ENCODE peak calls at places on chromosomes 5 and 9, in four cellular contexts. F, X, Z and A are unnamed samples.

GRCh38 chr5:28234356-28234968 is 1196.1 kb upstream of the CDH9 start:
- DNase-seq in F (no peak), X (no peak), Z (no peak), A (no peak)

GRCh38 chr5:143874312-143874711 is 62.4 kb downstream of the HMHB1 start:
- DNase-seq in F (no peak), X (peak), Z (no peak), A (no peak)

GRCh38 chr5:72133212-72133990 is 26.1 kb downstream of the MAP1B start:
- DNase-seq in F (no peak), X (peak), Z (no peak), A (no peak)

GRCh38 chr5:77957-78804 is 13.8 kb upstream of the PLEKHG4B start:
- DNase-seq in F (peak), X (peak), Z (no peak), A (peak)

GRCh38 chr5:67983251-67983941 is 232.2 kb upstream of the PIK3R1 start:
- DNase-seq in F (no peak), X (peak), Z (no peak), A (peak)

GRCh38 chr9:33619666-33620404 is 95.8 kb downstream of the ANKRD18B start:
- DNase-seq in F (no peak), X (peak), Z (no peak), A (peak)

GRCh38 chr9:115520626-115521025 is 402.7 kb upstream of the TNC start:
- DNase-seq in F (no peak), X (no peak), Z (no peak), A (no peak)

GRCh38 chr5:150626853-150627276 is 13.6 kb upstream of the SYNPO start:
- DNase-seq in F (no peak), X (no peak), Z (peak), A (no peak)

GRCh38 chr9:128246471-128246870 is 29.3 kb downstream of the GOLGA2 start:
- DNase-seq in F (no peak), X (no peak), Z (no peak), A (no peak)

GRCh38 chr5:172770374-172770674 is 671 bp downstream of the DUSP1 start:
- DNase-seq in F (no peak), X (no peak), Z (no peak), A (no peak)

GRCh38 chr9:134066923-134067851 is 639 bp downstream of the BRD3 start:
- DNase-seq in F (peak), X (peak), Z (peak), A (no peak)

GRCh38 chr5:50667079-50667652 is 729 bp downstream of the PARP8 start:
- DNase-seq in F (peak), X (peak), Z (peak), A (no peak)

GRCh38 chr9:113221800-113222481 is 597 bp downstream of the SLC31A1 start:
- DNase-seq in F (no peak), X (no peak), Z (no peak), A (no peak)

GRCh38 chr5:68531970-68532369 is 316.4 kb downstream of the PIK3R1 start:
- DNase-seq in F (no peak), X (no peak), Z (no peak), A (no peak)

GRCh38 chr9:68560131-68560844 is 19.6 kb upstream of the TMEM252 start:
- DNase-seq in F (peak), X (peak), Z (peak), A (no peak)

GRCh38 chr9:8799231-8800014 is 999.8 kb upstream of the DMAC1 start:
- DNase-seq in F (no peak), X (no peak), Z (no peak), A (no peak)

GRCh38 chr9:92774274-92774673 is 9.6 kb upstream of the BICD2 start:
- DNase-seq in F (no peak), X (peak), Z (no peak), A (peak)

GRCh38 chr5:34790087-34790486 is 48.9 kb upstream of the TTC23L start:
- DNase-seq in F (no peak), X (no peak), Z (no peak), A (no peak)

GRCh38 chr9:109014267-109015025 is 1.1 kb upstream of the CTNNAL1 start:
- DNase-seq in F (peak), X (peak), Z (peak), A (no peak)

GRCh38 chr9:32550046-32550608 is 2.0 kb upstream of the SMIM27 start:
- DNase-seq in F (no peak), X (peak), Z (no peak), A (no peak)

DNA sequence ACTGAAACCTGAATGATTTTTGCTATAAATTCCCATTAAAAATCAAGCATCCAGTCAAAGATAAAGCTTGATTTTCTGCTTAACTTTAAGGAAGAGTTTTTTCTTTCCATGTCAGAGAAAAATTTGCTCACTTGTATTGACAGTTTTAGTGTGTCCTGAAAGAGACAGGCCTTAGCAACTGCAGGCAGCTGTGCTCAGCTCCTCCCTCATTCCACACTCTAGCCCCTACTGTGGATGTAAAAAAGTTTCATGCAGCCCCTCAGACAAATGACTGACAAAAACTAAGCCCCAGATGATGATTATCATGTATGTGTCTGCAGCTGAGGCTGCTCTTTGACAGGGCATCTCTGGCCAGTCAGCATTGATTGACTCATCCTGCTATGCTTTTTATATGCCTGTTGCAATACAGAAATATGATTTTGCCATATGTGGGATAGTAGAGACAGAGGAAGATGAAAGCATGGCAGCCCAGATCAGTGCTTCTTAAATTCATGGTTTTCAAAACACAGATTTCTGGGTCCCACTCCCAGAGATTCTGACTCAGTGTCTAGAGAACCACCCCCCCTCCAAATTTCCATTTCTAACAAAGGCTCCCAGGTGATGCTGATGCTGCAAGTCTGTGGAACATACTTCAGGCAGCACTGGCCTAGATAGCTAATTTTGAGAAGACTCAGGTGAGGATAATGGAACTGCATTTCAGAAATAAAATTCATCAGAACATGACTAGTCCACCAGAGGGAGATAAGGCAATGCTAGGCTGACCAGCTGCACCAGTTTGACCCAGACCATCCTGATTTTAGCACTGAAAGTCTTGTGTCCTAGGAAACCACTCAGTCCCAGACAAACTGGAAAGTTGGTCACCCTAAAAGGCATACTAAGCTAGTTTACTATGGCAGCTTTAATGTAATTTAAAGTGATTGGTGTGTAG is 298.7 kb upstream of the KCNN2 start:
- DNase-seq in F (no peak), X (peak), Z (no peak), A (no peak)
- TF ChIP-seq CTCF in F (no peak), X (peak), Z (no peak), A (peak)

GRCh38 chr5:77846422-77847128 is 70.4 kb upstream of the TBCA start:
- DNase-seq in F (no peak), X (no peak), Z (no peak), A (no peak)

GRCh38 chr5:77843570-77844407 is 67.7 kb upstream of the TBCA start:
- DNase-seq in F (no peak), X (no peak), Z (no peak), A (no peak)

GRCh38 chr5:77847129-77847460 is 71.0 kb upstream of the TBCA start:
- DNase-seq in F (no peak), X (no peak), Z (no peak), A (no peak)

GRCh38 chr5:77844408-77845272 is 68.5 kb upstream of the TBCA start:
- DNase-seq in F (no peak), X (no peak), Z (no peak), A (no peak)

GRCh38 chr5:77845273-77845646 is 69.1 kb upstream of the TBCA start:
- DNase-seq in F (no peak), X (no peak), Z (no peak), A (no peak)
- H3K4me3 ChIP-seq in F (peak), X (no peak), Z (no peak), A (no peak)

GRCh38 chr5:126594676-126595485 is at the start of gene ALDH7A1:
- DNase-seq in F (peak), X (no peak), Z (peak), A (peak)
- TF ChIP-seq CTCF in F (no peak), X (peak), Z (peak), A (peak)

GRCh38 chr9:136398286-136398685 is 1.7 kb downstream of the SNAPC4 start:
- DNase-seq in F (no peak), X (no peak), Z (no peak), A (no peak)
- H3K4me3 ChIP-seq in F (no peak), X (no peak), Z (no peak), A (peak)

DNA sequence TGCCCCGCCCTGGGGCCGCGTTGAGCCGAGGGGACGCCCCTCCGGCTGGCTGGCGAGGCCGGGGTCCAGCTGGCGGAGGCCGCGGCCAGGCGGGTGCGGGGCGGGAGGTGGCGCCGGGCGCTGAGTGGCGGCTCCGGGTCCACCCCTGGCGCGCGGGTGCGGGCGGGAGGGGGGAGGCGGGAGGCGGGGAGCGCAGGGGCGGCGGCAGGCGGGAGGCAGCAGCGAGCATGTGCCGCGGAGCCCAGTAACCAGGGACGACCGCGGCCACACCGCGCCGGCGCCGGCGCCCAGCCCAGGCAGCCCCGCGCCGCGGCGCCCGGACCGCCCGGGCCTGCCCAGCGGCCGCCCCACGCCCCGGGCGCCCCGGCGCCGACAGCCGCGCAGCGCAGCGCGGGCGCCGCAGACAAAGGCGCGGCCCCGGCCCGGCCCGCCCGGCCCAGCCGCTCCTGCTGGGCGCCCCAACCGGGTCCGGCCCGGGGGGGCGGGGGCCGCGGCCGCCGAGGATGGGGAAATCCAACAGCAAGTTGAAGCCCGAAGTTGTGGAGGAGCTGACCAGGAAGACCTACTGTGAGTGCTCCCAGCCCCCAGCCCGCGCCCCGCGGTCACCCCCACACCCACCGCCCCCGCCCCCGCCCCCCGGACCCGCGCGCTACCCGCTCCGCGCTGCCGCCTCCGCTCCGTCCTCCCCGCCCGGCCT is at the start of gene NCS1:
- DNase-seq in F (no peak), X (peak), Z (peak), A (no peak)
- TF ChIP-seq CTCF in F (no peak), X (no peak), Z (no peak), A (no peak)

GRCh38 chr5:176626876-176627236 is 3.5 kb downstream of the SNCB start:
- DNase-seq in F (no peak), X (no peak), Z (no peak), A (no peak)
- H3K4me3 ChIP-seq in F (no peak), X (no peak), Z (no peak), A (no peak)

GRCh38 chr9:14400658-14400995 is 86.7 kb upstream of the NFIB start:
- DNase-seq in F (peak), X (peak), Z (peak), A (peak)
- TF ChIP-seq CTCF in F (peak), X (peak), Z (peak), A (peak)

GRCh38 chr9:79240774-79241173 is 331.0 kb upstream of the TLE4 start:
- DNase-seq in F (no peak), X (no peak), Z (no peak), A (no peak)
- H3K4me3 ChIP-seq in F (no peak), X (no peak), Z (no peak), A (no peak)

GRCh38 chr9:107299437-107299836 is 16.4 kb downstream of the RAD23B start:
- DNase-seq in F (no peak), X (no peak), Z (no peak), A (no peak)
- TF ChIP-seq CTCF in F (no peak), X (peak), Z (no peak), A (no peak)